ENCODE peak calls at places on chromosomes 2 and 18, in eight cellular contexts. One of them, this sample, is unnamed.

GRCh38 chr2:164891460-164891859 is 49.8 kb upstream of the COBLL1 start:
- DNase-seq in stimulated activated CD4-positive, alpha-beta T cell treated with anti-CD3 and anti-CD28 coated beads, Interleukin-4, amount 100 ng/mL, for 4 hours: no peak
- DNase-seq in CD8-positive, alpha-beta T cell: no peak
- DNase-seq in AG04449: no peak
- DNase-seq in HepG2: no peak
- DNase-seq in ovary: no peak
- DNase-seq in GM10248: no peak
- DNase-seq in posterior vena cava: no peak
- DNase-seq in this sample: no peak

GRCh38 chr2:108594132-108594981 is 60.1 kb downstream of the LIMS1 start:
- DNase-seq in stimulated activated CD4-positive, alpha-beta T cell treated with anti-CD3 and anti-CD28 coated beads, Interleukin-4, amount 100 ng/mL, for 4 hours: no peak
- DNase-seq in CD8-positive, alpha-beta T cell: no peak
- DNase-seq in AG04449: peak; percentile 80
- DNase-seq in HepG2: peak; percentile 57
- DNase-seq in ovary: no peak
- DNase-seq in GM10248: peak; percentile 49
- DNase-seq in posterior vena cava: no peak
- DNase-seq in this sample: no peak

GRCh38 chr18:47582055-47582454 is 330.6 kb upstream of the SKOR2 start:
- DNase-seq in stimulated activated CD4-positive, alpha-beta T cell treated with anti-CD3 and anti-CD28 coated beads, Interleukin-4, amount 100 ng/mL, for 4 hours: no peak
- DNase-seq in CD8-positive, alpha-beta T cell: no peak
- DNase-seq in AG04449: no peak
- DNase-seq in HepG2: no peak
- DNase-seq in ovary: no peak
- DNase-seq in GM10248: no peak
- DNase-seq in posterior vena cava: no peak
- DNase-seq in this sample: no peak

GRCh38 chr2:238136820-238137537 is 1.5 kb upstream of the KLHL30 start:
- DNase-seq in stimulated activated CD4-positive, alpha-beta T cell treated with anti-CD3 and anti-CD28 coated beads, Interleukin-4, amount 100 ng/mL, for 4 hours: no peak
- DNase-seq in CD8-positive, alpha-beta T cell: no peak
- DNase-seq in AG04449: no peak
- DNase-seq in HepG2: peak; percentile 41
- DNase-seq in ovary: no peak
- DNase-seq in GM10248: no peak
- DNase-seq in posterior vena cava: peak; percentile 93
- DNase-seq in this sample: peak; percentile 62

GRCh38 chr18:76212958-76213357 is 282.1 kb downstream of the ZNF516 start:
- DNase-seq in stimulated activated CD4-positive, alpha-beta T cell treated with anti-CD3 and anti-CD28 coated beads, Interleukin-4, amount 100 ng/mL, for 4 hours: no peak
- DNase-seq in CD8-positive, alpha-beta T cell: no peak
- DNase-seq in AG04449: no peak
- DNase-seq in HepG2: no peak
- DNase-seq in ovary: no peak
- DNase-seq in GM10248: no peak
- DNase-seq in posterior vena cava: no peak
- DNase-seq in this sample: no peak

GRCh38 chr18:48826806-48827205 is 124.0 kb downstream of the SMAD7 start:
- DNase-seq in stimulated activated CD4-positive, alpha-beta T cell treated with anti-CD3 and anti-CD28 coated beads, Interleukin-4, amount 100 ng/mL, for 4 hours: no peak
- DNase-seq in CD8-positive, alpha-beta T cell: no peak
- DNase-seq in AG04449: no peak
- DNase-seq in HepG2: no peak
- DNase-seq in ovary: peak; percentile 13
- DNase-seq in GM10248: no peak
- DNase-seq in posterior vena cava: peak; percentile 20
- DNase-seq in this sample: peak; percentile 7

GRCh38 chr2:101533611-101534601 is 59.0 kb upstream of the RFX8 start:
- DNase-seq in stimulated activated CD4-positive, alpha-beta T cell treated with anti-CD3 and anti-CD28 coated beads, Interleukin-4, amount 100 ng/mL, for 4 hours: no peak
- DNase-seq in CD8-positive, alpha-beta T cell: no peak
- DNase-seq in AG04449: no peak
- DNase-seq in HepG2: no peak
- DNase-seq in ovary: no peak
- DNase-seq in GM10248: no peak
- DNase-seq in posterior vena cava: no peak
- DNase-seq in this sample: peak; percentile 59

GRCh38 chr2:135512099-135512498 is 18.9 kb downstream of the ZRANB3 start:
- DNase-seq in stimulated activated CD4-positive, alpha-beta T cell treated with anti-CD3 and anti-CD28 coated beads, Interleukin-4, amount 100 ng/mL, for 4 hours: no peak
- DNase-seq in CD8-positive, alpha-beta T cell: no peak
- DNase-seq in AG04449: no peak
- DNase-seq in HepG2: peak; percentile 66
- DNase-seq in ovary: no peak
- DNase-seq in GM10248: no peak
- DNase-seq in posterior vena cava: no peak
- DNase-seq in this sample: no peak

GRCh38 chr2:240377366-240377765 is 58.1 kb upstream of the GPC1 start:
- DNase-seq in stimulated activated CD4-positive, alpha-beta T cell treated with anti-CD3 and anti-CD28 coated beads, Interleukin-4, amount 100 ng/mL, for 4 hours: no peak
- DNase-seq in CD8-positive, alpha-beta T cell: no peak
- DNase-seq in AG04449: no peak
- DNase-seq in HepG2: no peak
- DNase-seq in ovary: no peak
- DNase-seq in GM10248: no peak
- DNase-seq in posterior vena cava: no peak
- DNase-seq in this sample: no peak

GRCh38 chr2:7061921-7062320 is 144.7 kb downstream of the RNF144A start:
- DNase-seq in stimulated activated CD4-positive, alpha-beta T cell treated with anti-CD3 and anti-CD28 coated beads, Interleukin-4, amount 100 ng/mL, for 4 hours: no peak
- DNase-seq in CD8-positive, alpha-beta T cell: no peak
- DNase-seq in AG04449: no peak
- DNase-seq in HepG2: no peak
- DNase-seq in ovary: no peak
- DNase-seq in GM10248: no peak
- DNase-seq in posterior vena cava: no peak
- DNase-seq in this sample: no peak